ENCODE peak calls at places on chromosome 5, in nine cellular contexts. V is transverse colon, M is Peyer's patch, J is GM23338, T is adipocyte, N is HCT116, G is PC-3, O is osteoblast, A is kidney. K is an unnamed sample.

GRCh38 chr5:146338774-146339714 is at the start of gene POU4F3:
- DNase-seq in A (no peak), O (no peak), J (peak; percentile 86), N (no peak), M (no peak), V (no peak), G (no peak), T (no peak), K (no peak)

GRCh38 chr5:126972062-126972895 is 58.1 kb downstream of the MARCHF3 start:
- DNase-seq in G (no peak), T (no peak), M (peak; percentile 63), N (no peak), O (no peak), V (peak; percentile 12), J (no peak), A (no peak), K (no peak)

GRCh38 chr5:65086234-65086886 is 317.6 kb downstream of the CWC27 start:
- DNase-seq in N (no peak), G (peak; percentile 26), O (no peak), M (no peak), T (no peak), J (no peak), A (no peak), V (no peak), K (no peak)

GRCh38 chr5:158560170-158560569 is 539.5 kb downstream of the EBF1 start:
- DNase-seq in T (peak; percentile 67), G (peak; percentile 83), V (no peak), M (peak; percentile 52), A (no peak), O (peak; percentile 66), N (no peak), J (no peak), K (peak; percentile 23)

GRCh38 chr5:167644619-167645018 is 646.8 kb upstream of the WWC1 start:
- DNase-seq in O (no peak), G (peak; percentile 47), A (no peak), V (no peak), J (no peak), T (no peak), M (no peak), N (no peak), K (no peak)

GRCh38 chr5:67272453-67273130 is 76.0 kb upstream of the CD180 start:
- DNase-seq in M (no peak), N (no peak), J (no peak), V (no peak), T (no peak), O (no peak), A (no peak), G (no peak), K (peak; percentile 13)

GRCh38 chr5:177455036-177455660 is 8.5 kb downstream of the PRR7 start:
- DNase-seq in M (peak; percentile 96), A (peak; percentile 95), O (peak; percentile 96), N (peak; percentile 76), G (peak; percentile 82), V (peak; percentile 93), J (peak; percentile 95), T (peak; percentile 84), K (peak; percentile 90)

GRCh38 chr5:58107704-58108103 is 352.2 kb downstream of the PLK2 start:
- DNase-seq in M (no peak), G (peak; percentile 73), T (peak; percentile 37), O (no peak), A (no peak), V (no peak), N (no peak), J (no peak), K (no peak)

GRCh38 chr5:136030252-136030651 is 1.5 kb downstream of the TGFBI start:
- DNase-seq in M (peak; percentile 19), O (no peak), T (no peak), A (no peak), J (no peak), N (no peak), G (no peak), V (no peak), K (no peak)

GRCh38 chr5:128199104-128199503 is 115.5 kb downstream of the SLC12A2 start:
- DNase-seq in N (peak; percentile 51), J (no peak), T (no peak), G (peak; percentile 90), V (no peak), O (no peak), A (no peak), M (peak; percentile 60), K (no peak)

GRCh38 chr5:77367733-77368132 is 124.4 kb downstream of the WDR41 start:
- DNase-seq in J (no peak), G (peak; percentile 16), T (no peak), M (no peak), O (no peak), A (no peak), V (no peak), N (peak; percentile 13), K (no peak)

GRCh38 chr5:154791535-154791934 is 36.4 kb downstream of the LARP1 start:
- DNase-seq in V (no peak), N (no peak), A (no peak), T (no peak), O (no peak), J (no peak), G (no peak), M (no peak), K (no peak)

GRCh38 chr5:13249854-13250253 is 694.6 kb downstream of the DNAH5 start:
- DNase-seq in V (no peak), J (no peak), G (peak; percentile 86), T (no peak), N (no peak), M (no peak), O (no peak), A (no peak), K (no peak)

GRCh38 chr5:2960309-2960708 is 208.8 kb upstream of the IRX2 start:
- DNase-seq in J (no peak), M (no peak), T (no peak), G (no peak), V (no peak), N (no peak), A (no peak), O (no peak), K (no peak)

GRCh38 chr5:179862891-179863290 is 4.3 kb upstream of the MRNIP start:
- DNase-seq in N (no peak), A (no peak), V (no peak), G (no peak), J (no peak), O (peak; percentile 36), M (no peak), T (no peak), K (no peak)
- H3K36me3 ChIP-seq in N (peaks cover 15% of the 10 kb centered on the region), A (peaks cover 17% of the 10 kb centered on the region), V (peaks cover 14% of the 10 kb centered on the region), G (no peaks in the 10 kb centered on the region), J (no peaks in the 10 kb centered on the region), O (peaks cover 42% of the 10 kb centered on the region), M (no peaks in the 10 kb centered on the region), T (peaks cover 50% of the 10 kb centered on the region), K (peaks cover 4% of the 10 kb centered on the region)

GRCh38 chr5:59683311-59683710 is 210.2 kb downstream of the PDE4D start:
- DNase-seq in G (no peak), O (no peak), J (no peak), A (no peak), M (no peak), T (no peak), N (no peak), V (no peak), K (no peak)

GRCh38 chr5:59684388-59685003 is 209.0 kb downstream of the PDE4D start:
- DNase-seq in G (no peak), A (no peak), T (no peak), M (no peak), V (no peak), N (no peak), O (no peak), J (peak; percentile 29), K (no peak)

GRCh38 chr5:59685131-59685530 is 208.4 kb downstream of the PDE4D start:
- DNase-seq in G (no peak), V (no peak), T (no peak), J (no peak), M (no peak), N (no peak), O (no peak), A (no peak), K (no peak)

GRCh38 chr5:59682542-59682941 is 211.0 kb downstream of the PDE4D start:
- DNase-seq in V (no peak), T (no peak), A (no peak), N (no peak), G (no peak), M (no peak), J (no peak), O (no peak), K (no peak)

GRCh38 chr5:59685806-59686205 is 207.7 kb downstream of the PDE4D start:
- DNase-seq in A (no peak), M (no peak), V (no peak), N (no peak), O (no peak), G (no peak), J (no peak), T (no peak), K (no peak)
- H3K4me1 ChIP-seq in A (no peaks in the 10 kb centered on the region), M (peaks cover 6% of the 10 kb centered on the region), V (no peaks in the 10 kb centered on the region), N (no peaks in the 10 kb centered on the region), O (no peaks in the 10 kb centered on the region), G (no peaks in the 10 kb centered on the region), J (no peaks in the 10 kb centered on the region), T (peaks cover 3% of the 10 kb centered on the region), K (no peaks in the 10 kb centered on the region)

DNA sequence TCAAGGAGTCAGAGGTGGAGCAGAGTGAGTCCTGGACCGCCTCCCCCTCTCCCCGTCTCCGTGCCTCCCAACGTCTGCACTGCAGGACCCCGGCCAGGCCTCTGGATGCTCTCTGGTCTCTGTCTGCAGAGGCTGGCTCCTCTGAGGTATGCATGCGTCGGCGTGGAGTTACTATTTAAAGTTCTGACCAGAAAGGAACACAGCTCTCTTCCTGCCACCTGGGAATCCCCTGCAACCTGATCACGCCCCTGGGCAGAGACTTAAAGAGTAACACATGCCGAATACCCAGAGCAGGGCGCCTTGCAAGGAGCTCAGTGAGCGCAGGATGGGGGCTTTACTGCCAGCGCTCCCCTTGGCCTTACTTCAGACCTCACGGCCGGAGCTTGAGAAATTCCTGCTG is 16.0 kb downstream of the ANXA6 start:
- DNase-seq in M (peak; percentile 80), G (no peak), A (no peak), O (no peak), T (peak; percentile 27), V (peak; percentile 59), N (no peak), J (peak; percentile 76), K (no peak)
- H3K4me3 ChIP-seq in M (no peak overlapping the region), G (no peak overlapping the region), A (no peak overlapping the region), O (no peak overlapping the region), T (no peak overlapping the region), V (no peak overlapping the region), N (no peak overlapping the region), J (peak overlapping the region; percentile 5), K (no peak overlapping the region)

GRCh38 chr5:138349842-138350635 is 2.4 kb upstream of the KDM3B start:
- DNase-seq in N (no peak), G (no peak), V (no peak), A (no peak), T (no peak), J (no peak), O (peak; percentile 95), M (no peak), K (no peak)
- H3K36me3 ChIP-seq in N (peaks cover 19% of the 10 kb centered on the region), G (peaks cover 23% of the 10 kb centered on the region), V (peaks cover 33% of the 10 kb centered on the region), A (no peaks in the 10 kb centered on the region), T (peaks cover 41% of the 10 kb centered on the region), J (peaks cover 10% of the 10 kb centered on the region), O (peaks cover 41% of the 10 kb centered on the region), M (no peaks in the 10 kb centered on the region), K (peaks cover 13% of the 10 kb centered on the region)

DNA sequence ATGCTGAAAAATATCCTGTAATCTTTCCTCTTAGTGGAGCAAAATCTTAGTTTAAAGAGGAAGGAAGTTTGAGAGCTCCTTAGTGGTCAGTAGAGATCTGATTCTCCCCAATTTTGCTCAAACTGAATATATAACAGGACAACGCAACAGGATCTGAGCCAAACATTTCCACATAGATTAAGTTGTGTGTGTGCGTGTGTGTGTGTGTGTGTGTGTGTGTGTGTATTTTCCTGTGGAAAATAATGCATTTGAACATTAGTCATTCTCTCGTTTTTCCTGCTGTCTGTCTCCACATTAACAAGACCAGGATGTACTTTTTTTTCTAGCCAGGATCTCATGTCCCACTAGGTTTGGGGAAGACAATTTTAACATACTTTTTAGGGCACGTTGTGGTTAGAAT is 312.1 kb upstream of the CDH18 start:
- DNase-seq in V (no peak), N (no peak), J (no peak), A (no peak), M (no peak), T (no peak), G (peak; percentile 38), O (no peak), K (no peak)
- H3K4me1 ChIP-seq in V (no peaks in the 10 kb centered on the region), N (no peaks in the 10 kb centered on the region), J (no peaks in the 10 kb centered on the region), A (no peaks in the 10 kb centered on the region), M (no peaks in the 10 kb centered on the region), T (no peaks in the 10 kb centered on the region), G (peaks cover 2% of the 10 kb centered on the region), O (no peaks in the 10 kb centered on the region), K (no peaks in the 10 kb centered on the region)